ENCODE peak calls at places on chromosomes 3 and 15, in eight cellular contexts. One of them, this sample, is unnamed.

GRCh38 chr3:80929576-80929975 is 831.9 kb downstream of the GBE1 start:
- DNase-seq in endothelial cell of umbilical vein: no peak
- DNase-seq in SK-N-SH: no peak
- DNase-seq in astrocyte: no peak
- DNase-seq in osteoblast: no peak
- DNase-seq in fibroblast of lung: no peak
- DNase-seq in neural progenitor cell: no peak
- DNase-seq in MM.1S: no peak
- DNase-seq in this sample: no peak

GRCh38 chr3:46325645-46326300 is 28.1 kb upstream of the CCR2 start:
- DNase-seq in osteoblast: no peak
- DNase-seq in MM.1S: no peak
- DNase-seq in endothelial cell of umbilical vein: no peak
- DNase-seq in fibroblast of lung: no peak
- DNase-seq in neural progenitor cell: no peak
- DNase-seq in astrocyte: no peak
- DNase-seq in SK-N-SH: no peak
- DNase-seq in this sample: no peak

GRCh38 chr15:33988384-33988783 is 20.1 kb downstream of the CHRM5 start:
- DNase-seq in SK-N-SH: no peak
- DNase-seq in MM.1S: no peak
- DNase-seq in neural progenitor cell: no peak
- DNase-seq in endothelial cell of umbilical vein: peak; percentile 20
- DNase-seq in astrocyte: peak; percentile 42
- DNase-seq in osteoblast: no peak
- DNase-seq in fibroblast of lung: peak; percentile 45
- DNase-seq in this sample: no peak

GRCh38 chr3:195263193-195263924 is 7.6 kb downstream of the XXYLT1 start:
- DNase-seq in osteoblast: peak; percentile 94
- DNase-seq in neural progenitor cell: no peak
- DNase-seq in endothelial cell of umbilical vein: peak; percentile 39
- DNase-seq in astrocyte: no peak
- DNase-seq in fibroblast of lung: no peak
- DNase-seq in SK-N-SH: no peak
- DNase-seq in MM.1S: no peak
- DNase-seq in this sample: no peak

GRCh38 chr15:70235347-70235746 is 137.6 kb upstream of the TLE3 start:
- DNase-seq in SK-N-SH: no peak
- DNase-seq in fibroblast of lung: no peak
- DNase-seq in neural progenitor cell: no peak
- DNase-seq in endothelial cell of umbilical vein: no peak
- DNase-seq in osteoblast: no peak
- DNase-seq in astrocyte: no peak
- DNase-seq in MM.1S: no peak
- DNase-seq in this sample: no peak

GRCh38 chr3:116028157-116028556 is 404.8 kb downstream of the GAP43 start:
- DNase-seq in neural progenitor cell: no peak
- DNase-seq in MM.1S: no peak
- DNase-seq in endothelial cell of umbilical vein: no peak
- DNase-seq in fibroblast of lung: no peak
- DNase-seq in astrocyte: no peak
- DNase-seq in SK-N-SH: no peak
- DNase-seq in osteoblast: no peak
- DNase-seq in this sample: no peak

GRCh38 chr15:67820992-67821783 is 4.1 kb upstream of the SKOR1 start:
- DNase-seq in endothelial cell of umbilical vein: peak; percentile 47
- DNase-seq in fibroblast of lung: peak; percentile 54
- DNase-seq in SK-N-SH: no peak
- DNase-seq in astrocyte: peak; percentile 31
- DNase-seq in neural progenitor cell: peak; percentile 89
- DNase-seq in MM.1S: no peak
- DNase-seq in osteoblast: peak; percentile 99
- DNase-seq in this sample: peak; percentile 85

GRCh38 chr3:48088056-48088748 is 72.0 kb upstream of the MAP4 start:
- DNase-seq in neural progenitor cell: peak; percentile 58
- DNase-seq in endothelial cell of umbilical vein: no peak
- DNase-seq in osteoblast: no peak
- DNase-seq in fibroblast of lung: peak; percentile 40
- DNase-seq in SK-N-SH: peak; percentile 72
- DNase-seq in astrocyte: peak; percentile 27
- DNase-seq in MM.1S: no peak
- DNase-seq in this sample: peak; percentile 52

GRCh38 chr3:182908471-182908870 is 71.9 kb downstream of the DCUN1D1 start:
- DNase-seq in astrocyte: peak; percentile 19
- DNase-seq in SK-N-SH: no peak
- DNase-seq in osteoblast: no peak
- DNase-seq in neural progenitor cell: no peak
- DNase-seq in MM.1S: no peak
- DNase-seq in fibroblast of lung: peak; percentile 13
- DNase-seq in endothelial cell of umbilical vein: no peak
- DNase-seq in this sample: no peak

GRCh38 chr3:179929091-179929529 is 107.6 kb downstream of the PEX5L start:
- DNase-seq in MM.1S: peak; percentile 63
- DNase-seq in fibroblast of lung: peak; percentile 59
- DNase-seq in astrocyte: peak; percentile 41
- DNase-seq in SK-N-SH: peak; percentile 56
- DNase-seq in neural progenitor cell: peak; percentile 90
- DNase-seq in endothelial cell of umbilical vein: peak; percentile 52
- DNase-seq in osteoblast: peak; percentile 81
- DNase-seq in this sample: peak; percentile 68

GRCh38 chr3:127389415-127389814 is 101.6 kb upstream of the PRR20G start:
- DNase-seq in fibroblast of lung: peak; percentile 3
- DNase-seq in SK-N-SH: no peak
- DNase-seq in astrocyte: no peak
- DNase-seq in MM.1S: no peak
- DNase-seq in osteoblast: no peak
- DNase-seq in endothelial cell of umbilical vein: no peak
- DNase-seq in neural progenitor cell: no peak
- DNase-seq in this sample: no peak

GRCh38 chr15:68638953-68639500 is 60.2 kb downstream of the CORO2B start:
- DNase-seq in SK-N-SH: no peak
- DNase-seq in endothelial cell of umbilical vein: no peak
- DNase-seq in neural progenitor cell: no peak
- DNase-seq in astrocyte: peak; percentile 72
- DNase-seq in MM.1S: no peak
- DNase-seq in osteoblast: peak; percentile 93
- DNase-seq in fibroblast of lung: peak; percentile 81
- DNase-seq in this sample: no peak

GRCh38 chr3:170117134-170117533 is 64.4 kb downstream of the PHC3 start:
- DNase-seq in SK-N-SH: peak; percentile 6
- DNase-seq in astrocyte: no peak
- DNase-seq in endothelial cell of umbilical vein: peak; percentile 16
- DNase-seq in neural progenitor cell: peak; percentile 8
- DNase-seq in MM.1S: no peak
- DNase-seq in osteoblast: no peak
- DNase-seq in fibroblast of lung: peak; percentile 4
- DNase-seq in this sample: peak; percentile 4

GRCh38 chr3:159029306-159030026 is 227.6 kb downstream of the MFSD1 start:
- DNase-seq in fibroblast of lung: no peak
- DNase-seq in endothelial cell of umbilical vein: no peak
- DNase-seq in neural progenitor cell: no peak
- DNase-seq in osteoblast: no peak
- DNase-seq in MM.1S: peak; percentile 35
- DNase-seq in astrocyte: no peak
- DNase-seq in SK-N-SH: no peak
- DNase-seq in this sample: no peak

GRCh38 chr15:29070471-29071192 is 184.9 kb downstream of the APBA2 start:
- DNase-seq in astrocyte: no peak
- DNase-seq in neural progenitor cell: no peak
- DNase-seq in fibroblast of lung: peak; percentile 13
- DNase-seq in osteoblast: no peak
- DNase-seq in MM.1S: no peak
- DNase-seq in endothelial cell of umbilical vein: no peak
- DNase-seq in SK-N-SH: no peak
- DNase-seq in this sample: no peak

GRCh38 chr15:68277131-68277604 is 377 bp upstream of the FEM1B start:
- DNase-seq in osteoblast: peak; percentile 48
- DNase-seq in neural progenitor cell: peak; percentile 81
- DNase-seq in endothelial cell of umbilical vein: no peak
- DNase-seq in astrocyte: peak; percentile 52
- DNase-seq in SK-N-SH: peak; percentile 72
- DNase-seq in MM.1S: no peak
- DNase-seq in fibroblast of lung: peak; percentile 65
- DNase-seq in this sample: peak; percentile 70

GRCh38 chr15:68310811-68311463 is 33.4 kb downstream of the FEM1B start:
- DNase-seq in osteoblast: no peak
- DNase-seq in fibroblast of lung: no peak
- DNase-seq in endothelial cell of umbilical vein: no peak
- DNase-seq in SK-N-SH: no peak
- DNase-seq in MM.1S: no peak
- DNase-seq in astrocyte: no peak
- DNase-seq in neural progenitor cell: no peak
- DNase-seq in this sample: no peak

GRCh38 chr15:71501344-71502128 is 308.8 kb upstream of the NR2E3 start:
- DNase-seq in osteoblast: no peak
- DNase-seq in SK-N-SH: no peak
- DNase-seq in endothelial cell of umbilical vein: no peak
- DNase-seq in astrocyte: no peak
- DNase-seq in fibroblast of lung: no peak
- DNase-seq in neural progenitor cell: no peak
- DNase-seq in MM.1S: no peak
- DNase-seq in this sample: no peak

GRCh38 chr3:54853573-54854404 is 74.1 kb downstream of the LRTM1 start:
- DNase-seq in osteoblast: peak; percentile 89
- DNase-seq in SK-N-SH: peak; percentile 86
- DNase-seq in endothelial cell of umbilical vein: peak; percentile 38
- DNase-seq in astrocyte: peak; percentile 34
- DNase-seq in fibroblast of lung: peak; percentile 61
- DNase-seq in MM.1S: peak; percentile 40
- DNase-seq in neural progenitor cell: peak; percentile 91
- DNase-seq in this sample: peak; percentile 89

GRCh38 chr3:99543796-99544195 is 94.6 kb upstream of the COL8A1 start:
- DNase-seq in osteoblast: no peak
- DNase-seq in SK-N-SH: no peak
- DNase-seq in neural progenitor cell: no peak
- DNase-seq in astrocyte: no peak
- DNase-seq in MM.1S: no peak
- DNase-seq in endothelial cell of umbilical vein: peak; percentile 60
- DNase-seq in fibroblast of lung: no peak
- DNase-seq in this sample: no peak

GRCh38 chr15:69824075-69824876 is 273.4 kb downstream of the TLE3 start:
- DNase-seq in fibroblast of lung: no peak
- DNase-seq in SK-N-SH: no peak
- DNase-seq in astrocyte: no peak
- DNase-seq in MM.1S: no peak
- DNase-seq in neural progenitor cell: peak; percentile 42
- DNase-seq in osteoblast: peak; percentile 32
- DNase-seq in endothelial cell of umbilical vein: no peak
- DNase-seq in this sample: no peak

GRCh38 chr3:170721563-170721962 is 135.7 kb upstream of the SLC7A14 start:
- DNase-seq in fibroblast of lung: no peak
- DNase-seq in MM.1S: no peak
- DNase-seq in astrocyte: no peak
- DNase-seq in neural progenitor cell: no peak
- DNase-seq in endothelial cell of umbilical vein: no peak
- DNase-seq in SK-N-SH: no peak
- DNase-seq in osteoblast: no peak
- DNase-seq in this sample: no peak

GRCh38 chr3:174218011-174218410 is 641.1 kb upstream of the NAALADL2 start:
- DNase-seq in fibroblast of lung: peak; percentile 11
- DNase-seq in endothelial cell of umbilical vein: no peak
- DNase-seq in MM.1S: no peak
- DNase-seq in osteoblast: no peak
- DNase-seq in SK-N-SH: no peak
- DNase-seq in astrocyte: no peak
- DNase-seq in neural progenitor cell: no peak
- DNase-seq in this sample: no peak
- TF ChIP-seq CTCF in fibroblast of lung: no peak
- TF ChIP-seq CTCF in endothelial cell of umbilical vein: no peak
- TF ChIP-seq CTCF in MM.1S: no peak
- TF ChIP-seq CTCF in osteoblast: no peak
- TF ChIP-seq CTCF in SK-N-SH: peak; percentile 18
- TF ChIP-seq CTCF in astrocyte: no peak
- TF ChIP-seq CTCF in neural progenitor cell: no peak
- TF ChIP-seq CTCF in this sample: no peak

GRCh38 chr3:155702745-155703581 is 41.9 kb downstream of the PLCH1 start:
- DNase-seq in MM.1S: no peak
- DNase-seq in SK-N-SH: no peak
- DNase-seq in fibroblast of lung: no peak
- DNase-seq in astrocyte: no peak
- DNase-seq in osteoblast: no peak
- DNase-seq in neural progenitor cell: no peak
- DNase-seq in endothelial cell of umbilical vein: no peak
- DNase-seq in this sample: no peak
- H2AFZ ChIP-seq in MM.1S: no peak overlapping the region
- H2AFZ ChIP-seq in SK-N-SH: no peak overlapping the region
- H2AFZ ChIP-seq in fibroblast of lung: no peak overlapping the region
- H2AFZ ChIP-seq in astrocyte: no peak overlapping the region
- H2AFZ ChIP-seq in osteoblast: no peak overlapping the region
- H2AFZ ChIP-seq in neural progenitor cell: no peak overlapping the region
- H2AFZ ChIP-seq in endothelial cell of umbilical vein: no peak overlapping the region
- H2AFZ ChIP-seq in this sample: no peak overlapping the region

GRCh38 chr3:1987983-1988382 is 110.7 kb upstream of the CNTN4 start:
- DNase-seq in fibroblast of lung: peak; percentile 2
- DNase-seq in endothelial cell of umbilical vein: peak; percentile 49
- DNase-seq in MM.1S: no peak
- DNase-seq in SK-N-SH: peak; percentile 31
- DNase-seq in osteoblast: no peak
- DNase-seq in neural progenitor cell: peak; percentile 52
- DNase-seq in astrocyte: no peak
- DNase-seq in this sample: peak; percentile 63
- TF ChIP-seq CTCF in fibroblast of lung: no peak
- TF ChIP-seq CTCF in endothelial cell of umbilical vein: peak; percentile 43
- TF ChIP-seq CTCF in MM.1S: peak; percentile 33
- TF ChIP-seq CTCF in SK-N-SH: no peak
- TF ChIP-seq CTCF in osteoblast: no peak
- TF ChIP-seq CTCF in neural progenitor cell: peak; percentile 55
- TF ChIP-seq CTCF in astrocyte: peak; percentile 4
- TF ChIP-seq CTCF in this sample: peak; percentile 58

DNA sequence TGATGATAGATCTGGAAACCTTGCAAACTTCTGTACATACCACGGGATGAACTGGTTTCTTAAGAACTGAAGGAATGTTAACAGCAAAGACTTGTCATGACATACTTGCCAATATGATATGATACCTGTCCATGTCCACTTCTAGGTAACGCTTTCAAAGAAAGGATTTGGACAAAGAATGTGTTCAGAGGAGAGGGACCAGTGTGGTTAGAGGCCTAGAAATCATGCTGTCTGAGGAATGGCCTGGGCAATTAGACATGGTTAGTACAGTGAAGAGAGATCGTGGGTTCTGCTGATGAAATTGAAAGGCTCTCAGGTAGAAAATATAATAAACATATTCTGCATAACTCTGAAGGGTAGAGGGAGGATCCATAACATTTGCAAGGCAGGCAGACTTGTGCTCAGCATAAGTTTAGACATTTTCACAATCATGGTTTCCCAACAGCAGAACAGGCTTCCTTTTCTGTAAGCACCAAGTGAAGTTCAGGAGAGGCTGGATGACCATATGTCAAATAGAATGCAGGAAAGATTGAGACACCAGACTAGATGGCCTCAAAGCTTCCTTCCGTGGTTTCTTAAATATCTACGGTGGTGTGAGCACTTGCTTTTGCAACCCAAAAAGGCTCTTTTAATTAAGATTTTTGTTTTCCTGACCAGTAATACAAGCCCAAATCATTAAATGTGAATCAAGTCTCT is 39.9 kb downstream of the TGFBR2 start:
- DNase-seq in neural progenitor cell: no peak
- DNase-seq in endothelial cell of umbilical vein: no peak
- DNase-seq in SK-N-SH: no peak
- DNase-seq in astrocyte: no peak
- DNase-seq in MM.1S: no peak
- DNase-seq in fibroblast of lung: no peak
- DNase-seq in osteoblast: no peak
- DNase-seq in this sample: no peak
- H2AFZ ChIP-seq in neural progenitor cell: no peak overlapping the region
- H2AFZ ChIP-seq in endothelial cell of umbilical vein: no peak overlapping the region
- H2AFZ ChIP-seq in SK-N-SH: no peak overlapping the region
- H2AFZ ChIP-seq in astrocyte: no peak overlapping the region
- H2AFZ ChIP-seq in MM.1S: no peak overlapping the region
- H2AFZ ChIP-seq in fibroblast of lung: no peak overlapping the region
- H2AFZ ChIP-seq in osteoblast: no peak overlapping the region
- H2AFZ ChIP-seq in this sample: no peak overlapping the region

This sample was measured in hepatocyte.